ENCODE peak calls at places on chromosomes 3 and 15, in four cellular contexts. One of them, this sample, is unnamed.

GRCh38 chr3:48591436-48591835 is 3.7 kb downstream of the COL7A1 start:
- DNase-seq in HepG2: no peak
- DNase-seq in SK-N-SH: no peak
- DNase-seq in GM12878: no peak
- DNase-seq in this sample: no peak

GRCh38 chr15:43950551-43950950 is 123.7 kb downstream of the WDR76 start:
- DNase-seq in SK-N-SH: no peak
- DNase-seq in HepG2: no peak
- DNase-seq in GM12878: no peak
- DNase-seq in this sample: no peak

GRCh38 chr3:36380171-36381031 is at the start of gene STAC:
- DNase-seq in GM12878: no peak
- DNase-seq in SK-N-SH: peak; percentile 88
- DNase-seq in HepG2: no peak
- DNase-seq in this sample: no peak

GRCh38 chr3:99659032-99659431 is 20.6 kb downstream of the COL8A1 start:
- DNase-seq in SK-N-SH: no peak
- DNase-seq in HepG2: no peak
- DNase-seq in GM12878: no peak
- DNase-seq in this sample: no peak

GRCh38 chr15:30001592-30001991 is 81.2 kb upstream of the GOLGA8J start:
- DNase-seq in HepG2: no peak
- DNase-seq in GM12878: no peak
- DNase-seq in SK-N-SH: no peak
- DNase-seq in this sample: no peak

GRCh38 chr3:111151438-111151837 is 79.8 kb downstream of the NECTIN3 start:
- DNase-seq in HepG2: peak; percentile 27
- DNase-seq in SK-N-SH: no peak
- DNase-seq in GM12878: no peak
- DNase-seq in this sample: no peak

GRCh38 chr3:56725175-56725574 is 42.1 kb upstream of the TASOR start:
- DNase-seq in SK-N-SH: no peak
- DNase-seq in GM12878: peak; percentile 87
- DNase-seq in HepG2: no peak
- DNase-seq in this sample: peak; percentile 2

GRCh38 chr15:45943255-45943654 is 308.4 kb downstream of the SQOR start:
- DNase-seq in GM12878: no peak
- DNase-seq in SK-N-SH: no peak
- DNase-seq in HepG2: peak; percentile 50
- DNase-seq in this sample: no peak

GRCh38 chr3:190424478-190425439 is 24.9 kb downstream of the TMEM207 start:
- DNase-seq in GM12878: peak; percentile 20
- DNase-seq in SK-N-SH: peak; percentile 38
- DNase-seq in HepG2: peak; percentile 77
- DNase-seq in this sample: peak; percentile 25

GRCh38 chr3:113214917-113215595 is 3.7 kb downstream of the BOC start:
- DNase-seq in GM12878: no peak
- DNase-seq in SK-N-SH: no peak
- DNase-seq in HepG2: no peak
- DNase-seq in this sample: no peak

GRCh38 chr3:42886294-42886822 is 10.7 kb upstream of the CYP8B1 start:
- DNase-seq in HepG2: no peak
- DNase-seq in SK-N-SH: no peak
- DNase-seq in GM12878: no peak
- DNase-seq in this sample: no peak

GRCh38 chr15:76678766-76679165 is 226.4 kb downstream of the SCAPER start:
- DNase-seq in HepG2: no peak
- DNase-seq in SK-N-SH: no peak
- DNase-seq in GM12878: no peak
- DNase-seq in this sample: no peak

GRCh38 chr3:38281895-38282686 is at the start of gene SLC22A14:
- DNase-seq in HepG2: peak; percentile 16
- DNase-seq in GM12878: no peak
- DNase-seq in SK-N-SH: no peak
- DNase-seq in this sample: no peak

GRCh38 chr3:45596290-45596791 is 1.8 kb downstream of the LIMD1 start:
- DNase-seq in HepG2: no peak
- DNase-seq in GM12878: peak; percentile 84
- DNase-seq in SK-N-SH: no peak
- DNase-seq in this sample: no peak

GRCh38 chr3:63886843-63887242 is 23.2 kb downstream of the ATXN7 start:
- DNase-seq in GM12878: no peak
- DNase-seq in SK-N-SH: no peak
- DNase-seq in HepG2: no peak
- DNase-seq in this sample: no peak
- TF ChIP-seq GABPA in GM12878: no peak
- TF ChIP-seq GABPA in SK-N-SH: no peak
- TF ChIP-seq GABPA in HepG2: no peak
- TF ChIP-seq GABPA in this sample: no peak

DNA sequence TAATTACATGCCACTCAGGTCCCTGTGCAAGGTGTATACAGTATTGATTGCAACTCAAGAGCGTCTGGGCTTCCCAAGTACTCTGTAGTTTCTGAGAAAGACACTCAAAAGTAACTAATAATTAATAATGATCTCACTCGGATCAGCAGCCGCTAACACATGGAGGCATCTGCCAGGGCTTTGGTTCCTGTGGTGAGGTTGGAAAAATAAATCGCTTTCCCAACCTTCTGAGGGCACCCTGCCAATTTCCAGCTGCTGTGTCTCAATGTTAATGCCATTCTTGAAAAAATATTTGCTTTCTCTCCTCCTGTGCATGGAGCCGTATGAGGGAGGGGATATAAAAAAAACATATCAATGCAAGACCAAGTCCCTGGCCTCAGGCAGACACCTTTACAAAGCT is 116.5 kb upstream of the SLC2A2 start:
- DNase-seq in HepG2: peak; percentile 45
- DNase-seq in SK-N-SH: no peak
- DNase-seq in GM12878: no peak
- DNase-seq in this sample: no peak
- TF ChIP-seq GABPA in HepG2: no peak
- TF ChIP-seq GABPA in SK-N-SH: no peak
- TF ChIP-seq GABPA in GM12878: no peak
- TF ChIP-seq GABPA in this sample: no peak

DNA sequence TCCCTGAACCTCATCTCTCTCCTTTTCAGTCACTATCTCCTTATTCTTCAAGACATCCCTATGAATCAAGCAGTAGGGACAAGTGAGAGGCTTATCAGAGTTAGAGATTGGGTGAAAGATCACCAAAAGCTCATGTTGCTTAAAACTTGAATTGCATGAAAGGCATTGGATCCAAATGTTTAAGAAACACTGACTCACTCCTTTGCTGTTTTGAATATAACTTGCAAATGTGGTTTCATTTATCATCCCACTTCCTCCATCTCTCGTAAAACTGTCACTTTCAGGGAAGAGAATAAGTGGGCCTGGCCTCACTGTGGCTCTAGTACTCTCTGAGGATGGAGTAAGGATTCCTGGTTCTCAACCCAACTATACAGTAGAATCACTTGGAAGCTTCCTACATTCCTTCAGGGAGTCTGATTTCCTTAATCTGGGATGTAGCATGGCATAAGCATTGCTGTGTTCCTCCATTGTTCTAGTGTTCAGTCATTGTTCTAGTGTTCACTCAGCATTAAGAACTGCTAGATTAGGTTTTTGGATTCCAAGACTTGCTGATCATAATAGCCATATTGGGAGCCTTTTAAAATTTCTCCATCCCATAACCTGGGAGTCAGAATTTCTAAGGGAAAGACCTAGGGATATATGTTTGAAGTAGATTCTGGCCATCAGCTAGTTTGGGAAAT is 171.8 kb downstream of the TMEM108 start:
- DNase-seq in HepG2: no peak
- DNase-seq in GM12878: peak; percentile 13
- DNase-seq in SK-N-SH: no peak
- DNase-seq in this sample: peak; percentile 22
- TF ChIP-seq GABPA in HepG2: no peak
- TF ChIP-seq GABPA in GM12878: peak; percentile 13
- TF ChIP-seq GABPA in SK-N-SH: no peak
- TF ChIP-seq GABPA in this sample: no peak

DNA sequence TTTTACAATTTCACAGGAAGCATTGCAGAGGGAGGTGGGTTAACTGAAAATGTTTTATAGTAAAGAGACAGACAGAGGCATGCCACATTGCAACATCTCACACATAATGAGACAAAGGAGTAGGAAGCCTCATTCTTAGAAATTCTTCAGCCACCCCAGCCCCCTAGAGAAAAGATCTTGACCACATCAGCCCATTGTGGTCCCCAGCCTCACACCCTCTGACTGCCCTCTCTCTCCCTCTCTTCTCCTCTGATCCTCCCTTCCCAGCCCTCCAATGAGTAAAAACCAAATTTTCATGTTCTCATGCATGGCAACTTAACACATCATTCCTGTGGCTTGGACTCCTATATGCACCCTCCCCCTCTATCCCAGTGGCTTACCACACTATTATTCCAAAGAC is 174.1 kb downstream of the UACA start:
- DNase-seq in HepG2: no peak
- DNase-seq in SK-N-SH: no peak
- DNase-seq in GM12878: no peak
- DNase-seq in this sample: no peak
- TF ChIP-seq GABPA in HepG2: no peak
- TF ChIP-seq GABPA in SK-N-SH: no peak
- TF ChIP-seq GABPA in GM12878: no peak
- TF ChIP-seq GABPA in this sample: no peak

GRCh38 chr3:5138214-5138981 is 16.3 kb downstream of the ARL8B start:
- DNase-seq in GM12878: no peak
- DNase-seq in SK-N-SH: no peak
- DNase-seq in HepG2: peak; percentile 82
- DNase-seq in this sample: no peak
- TF ChIP-seq GABPA in GM12878: no peak
- TF ChIP-seq GABPA in SK-N-SH: no peak
- TF ChIP-seq GABPA in HepG2: no peak
- TF ChIP-seq GABPA in this sample: no peak

This sample was measured in HL-60.